ENCODE peak calls at places on chromosomes 13 and 19, in eight cellular contexts. C is tibial nerve, L is lower lobe of right lung, G is cardiac muscle cell, Z is mucosa of descending colon, H is breast epithelium, J is uterus, E is prostate gland. M is an unnamed sample.

GRCh38 chr19:6092329-6093286 is 17.7 kb downstream of the RFX2 start:
- DNase-seq in C (peak; percentile 58), L (peak; percentile 93), G (peak; percentile 78), Z (peak; percentile 91), H (peak; percentile 82), J (peak; percentile 78), E (peak; percentile 89), M (peak; percentile 50)

GRCh38 chr13:38888309-38888708 is 102.3 kb downstream of the STOML3 start:
- DNase-seq in C (no peak), L (no peak), G (no peak), Z (no peak), H (no peak), J (no peak), E (no peak), M (no peak)

GRCh38 chr13:112058519-112058873 is 8.5 kb upstream of the SOX1 start:
- DNase-seq in C (no peak), L (no peak), G (no peak), Z (no peak), H (no peak), J (no peak), E (no peak), M (no peak)

GRCh38 chr19:34082289-34083077 is 89.8 kb upstream of the LSM14A start:
- DNase-seq in C (no peak), L (no peak), G (peak; percentile 27), Z (no peak), H (no peak), J (no peak), E (no peak), M (no peak)

GRCh38 chr13:75636339-75637095 is 387 bp downstream of the LMO7 start:
- DNase-seq in C (no peak), L (peak; percentile 65), G (peak; percentile 10), Z (peak; percentile 71), H (no peak), J (peak; percentile 50), E (no peak), M (no peak)

GRCh38 chr13:46031581-46032263 is 20.8 kb downstream of the ZC3H13 start:
- DNase-seq in C (no peak), L (no peak), G (no peak), Z (no peak), H (no peak), J (no peak), E (no peak), M (no peak)

GRCh38 chr19:53768401-53768800 is 55.7 kb downstream of the NLRP12 start:
- DNase-seq in C (no peak), L (peak; percentile 32), G (no peak), Z (no peak), H (no peak), J (no peak), E (no peak), M (no peak)

GRCh38 chr19:37251308-37252229 is 33.6 kb downstream of the ZNF383 start:
- DNase-seq in C (no peak), L (peak; percentile 70), G (no peak), Z (peak; percentile 53), H (peak; percentile 89), J (peak; percentile 70), E (peak; percentile 75), M (peak; percentile 57)

GRCh38 chr13:46173656-46174055 is 8.3 kb downstream of the LCP1 start:
- DNase-seq in C (no peak), L (no peak), G (no peak), Z (no peak), H (no peak), J (no peak), E (no peak), M (no peak)

GRCh38 chr19:50324331-50324730 is 4.8 kb downstream of the KCNC3 start:
- DNase-seq in C (no peak), L (no peak), G (no peak), Z (no peak), H (no peak), J (no peak), E (no peak), M (no peak)

GRCh38 chr13:48778551-48779088 is 124.9 kb downstream of the CYSLTR2 start:
- DNase-seq in C (no peak), L (no peak), G (no peak), Z (no peak), H (no peak), J (no peak), E (no peak), M (no peak)

GRCh38 chr19:1807695-1808394 is 4.2 kb downstream of the ATP8B3 start:
- DNase-seq in C (no peak), L (no peak), G (no peak), Z (peak; percentile 18), H (no peak), J (no peak), E (no peak), M (no peak)

GRCh38 chr13:51541809-51542258 is 42.4 kb upstream of the WDFY2 start:
- DNase-seq in C (no peak), L (no peak), G (peak; percentile 24), Z (peak; percentile 43), H (no peak), J (peak; percentile 43), E (no peak), M (no peak)

GRCh38 chr13:97256343-97256783 is 34.2 kb downstream of the MBNL2 start:
- DNase-seq in C (no peak), L (no peak), G (no peak), Z (no peak), H (no peak), J (no peak), E (no peak), M (no peak)

GRCh38 chr13:37369618-37370017 is 228.9 kb downstream of the POSTN start:
- DNase-seq in C (no peak), L (no peak), G (no peak), Z (no peak), H (no peak), J (no peak), E (no peak), M (no peak)

GRCh38 chr13:46281779-46282178 is 70.1 kb downstream of the LRRC63 start:
- DNase-seq in C (no peak), L (no peak), G (no peak), Z (no peak), H (no peak), J (no peak), E (no peak), M (no peak)

GRCh38 chr19:38277969-38278680 is 13.8 kb downstream of the SPINT2 start:
- DNase-seq in C (no peak), L (peak; percentile 62), G (peak; percentile 86), Z (no peak), H (no peak), J (peak; percentile 63), E (no peak), M (no peak)

GRCh38 chr19:49533551-49534488 is 6.0 kb downstream of the RCN3 start:
- DNase-seq in C (peak; percentile 63), L (peak; percentile 87), G (peak; percentile 84), Z (peak; percentile 78), H (peak; percentile 75), J (peak; percentile 79), E (peak; percentile 55), M (peak; percentile 68)

GRCh38 chr19:14516048-14516534 is 2.1 kb downstream of the DNAJB1 start:
- DNase-seq in C (no peak), L (no peak), G (no peak), Z (peak; percentile 60), H (no peak), J (no peak), E (peak; percentile 67), M (no peak)
- H3K4me3 ChIP-seq in C (peak overlapping the region; percentile 95), L (peak overlapping the region; percentile 97), G (peak overlapping the region; percentile 84), Z (no peak overlapping the region), H (peak overlapping the region; percentile 92), J (no peak overlapping the region), E (peak overlapping the region; percentile 98), M (peak overlapping the region; percentile 99)

GRCh38 chr13:54841682-54842081 is 1813.1 kb downstream of the OLFM4 start:
- DNase-seq in C (no peak), L (no peak), G (no peak), Z (no peak), H (no peak), J (no peak), E (no peak), M (no peak)

DNA sequence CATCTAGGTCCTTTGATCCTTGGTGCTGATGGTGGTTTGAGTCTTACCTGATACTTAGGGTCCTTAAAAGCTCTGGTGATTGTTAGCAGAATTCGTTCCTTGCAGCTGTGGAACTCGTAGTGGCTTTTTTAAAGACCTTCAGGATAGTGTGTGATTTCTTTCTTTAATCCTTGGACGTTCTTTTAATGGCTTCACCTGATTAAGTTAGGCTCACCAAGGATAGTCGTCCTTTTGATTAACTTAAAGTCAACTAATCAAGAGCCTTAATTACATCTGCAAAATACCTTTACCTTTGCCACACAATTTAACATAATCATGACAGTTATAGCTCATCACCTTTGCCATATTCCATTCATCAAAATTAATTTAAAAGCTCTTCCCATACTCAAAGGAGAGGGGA is 1807.7 kb downstream of the OLFM4 start:
- DNase-seq in C (no peak), L (no peak), G (no peak), Z (no peak), H (no peak), J (no peak), E (no peak), M (no peak)
- H3K4me3 ChIP-seq in C (no peak overlapping the region), L (no peak overlapping the region), G (no peak overlapping the region), Z (no peak overlapping the region), H (no peak overlapping the region), J (no peak overlapping the region), E (no peak overlapping the region), M (no peak overlapping the region)

GRCh38 chr19:3721131-3721899 is 13.1 kb downstream of the TJP3 start:
- DNase-seq in C (no peak), L (peak; percentile 91), G (peak; percentile 93), Z (peak; percentile 99), H (peak; percentile 98), J (peak; percentile 74), E (peak; percentile 81), M (no peak)
- H3K4me3 ChIP-seq in C (peak overlapping the region; percentile 31), L (peak overlapping the region; percentile 48), G (peak overlapping the region; percentile 21), Z (peak overlapping the region; percentile 30), H (peak overlapping the region; percentile 57), J (no peak overlapping the region), E (peak overlapping the region; percentile 14), M (no peak overlapping the region)

GRCh38 chr19:35247526-35248309 is 1.1 kb upstream of the LSR start:
- DNase-seq in C (no peak), L (peak; percentile 90), G (peak; percentile 96), Z (peak; percentile 94), H (peak; percentile 86), J (no peak), E (peak; percentile 88), M (no peak)
- H3K4me3 ChIP-seq in C (peak overlapping the region; percentile 62), L (peak overlapping the region; percentile 71), G (peak overlapping the region; percentile 81), Z (peak overlapping the region; percentile 77), H (peak overlapping the region; percentile 82), J (peak overlapping the region; percentile 16), E (peak overlapping the region; percentile 72), M (peak overlapping the region; percentile 48)

M was measured in gastrocnemius medialis.